ENCODE peak calls at places on chromosomes 11 and 22, in five cellular contexts. G is endodermal cell; I is MG63; N is lower lobe of right lung; W is CD4-positive, alpha-beta memory T cell. T is an unnamed sample.
A peak's percentile ranks its signal among the peaks of the same experiment; 100 is the strongest.

GRCh38 chr11:1307163-1307870 is 2.1 kb downstream of the TOLLIP start:
- DNase-seq in G (peak; percentile 30), W (no peak), N (peak; percentile 79), I (no peak), T (no peak)

GRCh38 chr11:94128171-94128745 is 383 bp upstream of the PANX1 start:
- DNase-seq in G (no peak), I (peak; percentile 38), W (no peak), N (peak; percentile 57), T (peak; percentile 77)

GRCh38 chr11:78669249-78669648 is 94.6 kb upstream of the NARS2 start:
- DNase-seq in I (no peak), G (no peak), N (no peak), W (no peak), T (no peak)

GRCh38 chr22:21791635-21792625 is 56.3 kb upstream of the YPEL1 start:
- DNase-seq in W (no peak), G (no peak), I (no peak), N (no peak), T (no peak)

GRCh38 chr22:40609216-40609615 is 27.3 kb downstream of the MRTFA start:
- DNase-seq in N (no peak), W (no peak), G (no peak), I (peak; percentile 39), T (no peak)

GRCh38 chr22:49968313-49968830 is 7.8 kb downstream of the PIM3 start:
- DNase-seq in G (peak; percentile 53), I (no peak), N (peak; percentile 48), W (no peak), T (no peak)

GRCh38 chr11:19889531-19889930 is 176.9 kb downstream of the NAV2 start:
- DNase-seq in G (no peak), N (no peak), W (no peak), I (no peak), T (no peak)

GRCh38 chr11:44574620-44575287 is 9.3 kb downstream of the CD82 start:
- DNase-seq in I (no peak), G (no peak), W (peak; percentile 43), N (no peak), T (no peak)

GRCh38 chr11:93773045-93773477 is 11.0 kb upstream of the MED17 start:
- DNase-seq in I (no peak), G (peak; percentile 88), W (no peak), N (no peak), T (no peak)

GRCh38 chr11:126456783-126457542 is 101.5 kb downstream of the ST3GAL4 start:
- DNase-seq in W (no peak), N (no peak), I (no peak), G (no peak), T (no peak)

GRCh38 chr11:63915961-63916836 is 765 bp downstream of the RCOR2 start:
- DNase-seq in I (peak; percentile 50), G (peak; percentile 98), N (no peak), W (no peak), T (no peak)

GRCh38 chr11:12173111-12173510 is 62.7 kb downstream of the MICAL2 start:
- DNase-seq in W (no peak), G (no peak), N (no peak), I (no peak), T (no peak)

GRCh38 chr22:29947410-29948387 is 64.7 kb downstream of the MTMR3 start:
- DNase-seq in W (no peak), G (no peak), I (no peak), N (no peak), T (no peak)

GRCh38 chr11:131845255-131845654 is 474.8 kb downstream of the NTM start:
- DNase-seq in I (no peak), G (peak; percentile 76), N (no peak), W (no peak), T (no peak)

GRCh38 chr11:76664578-76665061 is 5.9 kb downstream of the LRRC32 start:
- DNase-seq in W (no peak), G (peak; percentile 46), N (peak; percentile 40), I (no peak), T (peak; percentile 57)

GRCh38 chr22:20131856-20132685 is 467 bp downstream of the ZDHHC8 start:
- DNase-seq in W (peak; percentile 32), I (peak; percentile 66), N (peak; percentile 79), G (no peak), T (peak; percentile 71)

GRCh38 chr22:20129747-20130014 is 1.9 kb upstream of the ZDHHC8 start:
- DNase-seq in W (no peak), N (no peak), I (no peak), G (no peak), T (no peak)

GRCh38 chr22:20130319-20130718 is 1.3 kb upstream of the ZDHHC8 start:
- DNase-seq in G (peak; percentile 68), W (peak; percentile 8), I (no peak), N (no peak), T (no peak)

GRCh38 chr22:20131593-20131855 is at the start of gene ZDHHC8:
- DNase-seq in W (peak; percentile 37), G (no peak), I (no peak), N (no peak), T (no peak)

DNA sequence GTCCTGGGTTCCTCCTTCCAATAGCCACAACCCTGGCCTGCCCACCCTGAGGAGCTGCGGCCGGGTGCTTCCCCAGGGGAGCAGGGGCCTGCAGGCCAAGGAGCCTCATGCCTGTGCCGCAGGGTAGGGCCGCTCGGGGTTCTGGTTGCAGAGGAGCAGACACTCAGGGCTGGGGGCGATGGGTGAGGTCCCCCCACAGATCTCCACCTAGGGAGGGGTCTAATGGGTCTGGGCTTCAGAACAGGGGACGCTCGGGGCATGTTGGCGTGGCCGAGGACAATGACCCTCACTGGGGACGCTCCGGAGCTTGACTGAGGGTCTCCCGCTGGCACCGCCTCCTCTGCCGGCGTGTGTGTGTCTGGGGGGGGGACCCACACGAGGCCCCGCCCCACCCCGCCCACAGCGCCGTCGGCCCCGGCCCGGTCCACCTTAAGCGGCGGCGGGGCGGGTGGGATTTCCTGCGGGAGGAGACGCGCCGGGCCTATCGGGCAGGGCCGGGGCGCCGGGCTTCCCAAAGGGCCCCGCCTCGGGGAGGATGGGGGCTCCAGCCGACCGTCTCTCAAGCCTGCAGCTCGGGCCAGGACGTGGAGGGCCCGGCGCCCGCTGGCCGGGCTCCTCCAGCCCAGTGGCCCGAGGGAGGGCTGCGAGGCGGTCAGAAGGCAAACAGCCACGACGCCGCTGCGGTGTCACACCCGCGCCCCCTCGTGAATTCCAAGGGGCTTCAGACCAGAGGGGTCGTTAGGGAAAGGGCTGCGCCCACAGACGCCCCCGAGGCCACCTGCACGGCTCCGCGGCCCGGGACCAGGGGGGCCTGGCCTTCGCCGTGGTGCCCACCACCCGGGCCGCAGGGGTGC is 638 bp upstream of the ZDHHC8 start:
- DNase-seq in G (peak; percentile 86), W (peak; percentile 73), I (peak; percentile 82), N (peak; percentile 92), T (peak; percentile 92)
- H3K36me3 ChIP-seq in G (peaks cover 27% of the 10 kb centered on the region), W (peaks cover 2% of the 10 kb centered on the region), I (peaks cover 18% of the 10 kb centered on the region), N (peaks cover 17% of the 10 kb centered on the region), T (no peaks in the 10 kb centered on the region)

DNA sequence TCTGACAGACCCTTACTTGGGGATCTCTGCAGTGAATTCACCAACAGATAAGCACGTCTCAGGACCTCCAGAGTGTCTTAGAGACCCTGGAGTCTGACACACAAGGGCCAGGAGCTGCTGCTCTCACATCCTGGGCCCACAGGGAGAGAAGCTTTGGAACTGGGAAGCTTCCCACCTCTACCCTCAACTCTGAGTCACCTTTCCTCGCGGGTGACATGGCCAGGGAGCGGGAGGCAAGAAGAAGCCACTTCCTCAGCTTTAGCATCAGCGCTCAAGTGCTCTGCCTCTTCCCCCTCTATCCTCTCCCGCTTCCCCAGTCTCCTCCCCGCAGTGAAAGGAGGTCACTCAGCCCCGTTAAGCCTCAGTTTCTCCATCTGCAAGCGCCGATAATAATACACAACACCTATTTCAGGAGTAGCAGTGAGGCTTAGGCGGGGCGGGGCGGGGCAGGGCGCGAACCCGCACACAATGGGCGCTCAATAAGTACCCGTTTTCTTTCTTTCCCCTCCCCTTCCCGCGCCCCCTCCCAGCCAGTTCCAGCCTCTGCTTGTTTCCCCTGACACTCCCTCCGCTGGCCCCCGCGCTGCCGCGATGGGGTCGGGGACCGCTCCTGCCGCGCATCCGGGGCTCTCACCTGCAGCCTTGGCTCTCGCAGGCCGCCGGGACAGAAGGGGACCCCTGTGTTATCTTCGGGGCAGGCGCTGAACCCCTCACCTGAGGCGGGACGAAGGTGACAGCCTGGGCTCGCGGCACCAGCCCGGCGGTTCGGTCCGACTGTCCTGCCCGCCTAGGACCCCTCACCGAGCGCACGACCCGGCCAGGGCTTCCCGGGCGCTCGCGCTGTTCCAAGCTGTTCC is 937 bp downstream of the GDPD5 start:
- DNase-seq in N (no peak), W (peak; percentile 36), G (peak; percentile 76), I (peak; percentile 24), T (no peak)
- H3K36me3 ChIP-seq in N (no peaks in the 10 kb centered on the region), W (no peaks in the 10 kb centered on the region), G (no peaks in the 10 kb centered on the region), I (no peaks in the 10 kb centered on the region), T (no peaks in the 10 kb centered on the region)

GRCh38 chr22:20429254-20430100 is 8.1 kb downstream of the SCARF2 start:
- DNase-seq in G (peak; percentile 96), N (peak; percentile 84), I (no peak), W (peak; percentile 77), T (peak; percentile 87)
- H3K36me3 ChIP-seq in G (peaks cover 33% of the 10 kb centered on the region), N (peaks cover 22% of the 10 kb centered on the region), I (peaks cover 30% of the 10 kb centered on the region), W (no peaks in the 10 kb centered on the region), T (peaks cover 2% of the 10 kb centered on the region)

GRCh38 chr11:6635082-6635932 is 16.1 kb upstream of the TPP1 start:
- DNase-seq in N (peak; percentile 56), G (no peak), I (peak; percentile 82), W (no peak), T (no peak)

GRCh38 chr11:6640036-6640984 is 15.3 kb downstream of the DCHS1 start:
- DNase-seq in G (no peak), W (no peak), I (no peak), N (no peak), T (no peak)

GRCh38 chr11:6638437-6638836 is 17.2 kb downstream of the DCHS1 start:
- DNase-seq in I (no peak), G (no peak), N (no peak), W (no peak), T (no peak)

GRCh38 chr11:6636480-6636879 is 17.3 kb upstream of the TPP1 start:
- DNase-seq in G (no peak), I (no peak), W (no peak), N (no peak), T (no peak)

GRCh38 chr11:6637871-6638270 is 17.7 kb downstream of the DCHS1 start:
- DNase-seq in N (no peak), G (no peak), I (peak; percentile 91), W (no peak), T (no peak)
- H3K36me3 ChIP-seq in N (peaks cover 8% of the 10 kb centered on the region), G (peaks cover 32% of the 10 kb centered on the region), I (no peaks in the 10 kb centered on the region), W (no peaks in the 10 kb centered on the region), T (peaks cover 2% of the 10 kb centered on the region)